ENCODE peak calls at places on chromosomes 5 and 9, in five cellular contexts. I, W, Y, L and A are unnamed samples. For H3K9me3, the result is how much of the 10 kb centered on the place peaks cover.

GRCh38 chr9:33734911-33735310 is 60.5 kb upstream of the PRSS3 start:
- DNase-seq in Y (no peak), I (no peak), W (no peak), L (peak), A (no peak)

GRCh38 chr9:107523539-107523938 is 34.0 kb upstream of the KLF4 start:
- DNase-seq in L (no peak), Y (no peak), I (no peak), W (no peak), A (no peak)

GRCh38 chr9:33289501-33289900 is 815 bp upstream of the NFX1 start:
- DNase-seq in W (no peak), L (no peak), I (no peak), Y (peak), A (no peak)

GRCh38 chr9:69753830-69754229 is 6.0 kb downstream of the PTAR1 start:
- DNase-seq in I (no peak), L (no peak), W (no peak), Y (no peak), A (no peak)

GRCh38 chr9:136840877-136841645 is 1.2 kb upstream of the AJM1 start:
- DNase-seq in W (no peak), L (peak), I (no peak), Y (peak), A (peak)

GRCh38 chr9:4717815-4718214 is 23.2 kb downstream of the AK3 start:
- DNase-seq in I (no peak), W (no peak), L (no peak), Y (no peak), A (no peak)

GRCh38 chr5:79193643-79194042 is 42.3 kb upstream of the JMY start:
- DNase-seq in W (no peak), Y (peak), L (peak), I (no peak), A (peak)

GRCh38 chr9:95147452-95147851 is 170.1 kb downstream of the FANCC start:
- DNase-seq in I (no peak), Y (peak), L (no peak), W (no peak), A (no peak)

GRCh38 chr5:15940905-15941304 is 238.7 kb downstream of the MARCHF11 start:
- DNase-seq in Y (no peak), W (no peak), I (no peak), L (no peak), A (no peak)

GRCh38 chr9:71269859-71270258 is 148.4 kb upstream of the TRPM3 start:
- DNase-seq in I (no peak), W (no peak), Y (no peak), L (no peak), A (no peak)

GRCh38 chr5:179393078-179393477 is 47.8 kb upstream of the ADAMTS2 start:
- DNase-seq in W (no peak), Y (peak), L (no peak), I (no peak), A (peak)

GRCh38 chr9:27474350-27474749 is 49.7 kb upstream of the IFNK start:
- DNase-seq in I (no peak), L (no peak), W (no peak), Y (no peak), A (no peak)

GRCh38 chr9:125407432-125407973 is 145.9 kb downstream of the GAPVD1 start:
- DNase-seq in W (no peak), Y (no peak), I (no peak), L (no peak), A (no peak)

GRCh38 chr5:146797683-146798082 is 80.9 kb downstream of the PPP2R2B start:
- DNase-seq in I (no peak), W (no peak), L (no peak), Y (no peak), A (no peak)

GRCh38 chr9:127558581-127559246 is 53.4 kb upstream of the STXBP1 start:
- DNase-seq in I (no peak), W (no peak), Y (peak), L (no peak), A (no peak)

GRCh38 chr5:125776656-125777055 is 646.6 kb upstream of the GRAMD2B start:
- DNase-seq in W (no peak), Y (no peak), I (no peak), L (no peak), A (no peak)

GRCh38 chr5:11387382-11387781 is 516.9 kb downstream of the CTNND2 start:
- DNase-seq in L (no peak), W (no peak), Y (no peak), I (no peak), A (no peak)

GRCh38 chr5:35324201-35324600 is 93.9 kb upstream of the PRLR start:
- DNase-seq in I (no peak), W (no peak), Y (no peak), L (no peak), A (no peak)

GRCh38 chr5:34001231-34001935 is 6.5 kb downstream of the AMACR start:
- DNase-seq in Y (peak), I (no peak), L (no peak), W (no peak), A (peak)

GRCh38 chr5:161691911-161692310 is 6.4 kb downstream of the GABRA6 start:
- DNase-seq in Y (no peak), I (no peak), W (no peak), L (no peak), A (no peak)

DNA sequence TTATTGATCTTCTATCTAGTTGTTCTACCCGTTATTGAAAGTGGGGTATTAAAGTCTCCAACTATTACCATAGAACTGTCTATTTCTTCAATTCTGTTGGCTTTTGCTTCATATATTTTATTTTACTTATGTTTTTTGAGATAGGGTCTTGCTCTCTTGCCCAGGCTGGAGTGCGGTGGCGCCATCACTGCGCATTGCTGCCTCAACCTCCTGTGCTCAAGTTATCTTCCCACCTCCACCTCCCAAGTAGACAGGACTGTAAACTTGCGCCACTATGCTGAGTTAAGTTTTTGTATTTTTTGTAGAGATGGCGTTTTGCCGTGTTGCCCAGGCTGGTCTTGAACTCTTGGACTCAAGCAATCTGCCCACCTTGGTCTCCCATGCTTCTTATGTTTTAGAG is 16.2 kb downstream of the SNAPC3 start:
- DNase-seq in W (no peak), I (no peak), Y (no peak), L (no peak), A (no peak)
- H3K9me3 ChIP-seq in W (under half), I (under half), Y (under half), L (under half), A (under half)

DNA sequence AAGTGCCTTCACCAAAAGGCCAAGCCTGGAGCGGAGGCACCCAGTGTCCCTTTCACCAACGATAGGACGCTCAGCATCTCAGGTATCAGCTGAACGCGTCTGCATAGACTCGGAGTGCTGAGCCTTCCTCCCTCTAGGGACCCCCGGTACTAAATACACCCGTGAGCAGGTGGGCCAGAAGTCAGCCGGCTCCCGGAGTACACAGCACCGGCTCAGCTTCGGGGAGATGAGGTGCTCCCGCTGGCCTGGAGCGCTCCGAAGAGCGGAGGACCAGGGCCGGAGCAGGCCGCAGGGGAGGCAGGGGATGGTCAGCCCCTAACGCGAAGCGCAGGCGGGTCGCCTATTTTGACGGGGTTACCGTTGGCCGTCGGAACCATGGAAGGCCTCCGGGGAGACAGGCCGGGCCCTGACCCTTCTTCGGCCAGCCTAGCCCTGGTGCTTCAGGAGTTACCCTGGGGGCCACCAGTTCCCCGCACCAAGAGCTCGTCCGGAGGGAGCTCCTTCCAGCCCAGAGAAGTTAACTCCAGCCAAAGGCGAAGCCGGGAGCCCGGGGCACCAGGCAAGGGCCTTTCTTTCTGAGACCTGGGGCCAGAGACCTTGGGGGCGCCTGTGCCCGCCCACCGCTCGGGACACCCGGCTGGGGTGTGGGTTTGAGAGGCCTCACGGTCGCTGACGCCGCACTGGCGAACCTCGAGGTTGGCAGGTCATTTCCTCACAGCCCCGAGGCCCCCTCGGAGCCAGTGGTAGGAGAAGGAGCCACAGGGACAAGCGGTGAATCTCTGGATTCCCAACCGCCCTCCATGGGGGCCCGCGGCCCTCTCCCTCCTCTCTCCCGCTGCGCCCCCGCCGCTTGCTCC is 3.3 kb upstream of the IRX4 start:
- DNase-seq in W (no peak), L (no peak), I (no peak), Y (no peak), A (no peak)
- TF ChIP-seq EZH2 in W (no peak), L (no peak), I (peak), Y (no peak), A (peak)

DNA sequence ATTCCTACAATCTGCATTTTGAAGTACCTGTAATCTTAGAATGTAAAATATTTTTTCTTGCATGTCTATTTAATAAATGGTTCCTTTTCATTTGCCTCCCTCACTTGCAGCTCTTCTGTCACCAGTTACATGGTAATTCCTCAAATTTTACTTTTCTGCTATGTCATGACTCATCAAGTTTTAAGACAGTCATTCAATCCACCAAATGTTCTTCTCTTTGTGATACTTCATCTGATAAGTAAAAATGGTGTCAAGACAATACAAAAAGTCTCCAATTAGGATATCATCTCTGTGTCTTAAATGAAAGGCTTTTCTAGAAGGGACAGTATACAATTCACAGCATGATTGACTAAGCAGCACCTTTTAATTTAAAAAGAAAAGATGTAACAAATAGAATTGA is 104.9 kb upstream of the FTMT start:
- DNase-seq in I (no peak), L (no peak), W (no peak), Y (no peak), A (no peak)
- H3K9me3 ChIP-seq in I (under half), L (under half), W (under half), Y (under half), A (under half)

DNA sequence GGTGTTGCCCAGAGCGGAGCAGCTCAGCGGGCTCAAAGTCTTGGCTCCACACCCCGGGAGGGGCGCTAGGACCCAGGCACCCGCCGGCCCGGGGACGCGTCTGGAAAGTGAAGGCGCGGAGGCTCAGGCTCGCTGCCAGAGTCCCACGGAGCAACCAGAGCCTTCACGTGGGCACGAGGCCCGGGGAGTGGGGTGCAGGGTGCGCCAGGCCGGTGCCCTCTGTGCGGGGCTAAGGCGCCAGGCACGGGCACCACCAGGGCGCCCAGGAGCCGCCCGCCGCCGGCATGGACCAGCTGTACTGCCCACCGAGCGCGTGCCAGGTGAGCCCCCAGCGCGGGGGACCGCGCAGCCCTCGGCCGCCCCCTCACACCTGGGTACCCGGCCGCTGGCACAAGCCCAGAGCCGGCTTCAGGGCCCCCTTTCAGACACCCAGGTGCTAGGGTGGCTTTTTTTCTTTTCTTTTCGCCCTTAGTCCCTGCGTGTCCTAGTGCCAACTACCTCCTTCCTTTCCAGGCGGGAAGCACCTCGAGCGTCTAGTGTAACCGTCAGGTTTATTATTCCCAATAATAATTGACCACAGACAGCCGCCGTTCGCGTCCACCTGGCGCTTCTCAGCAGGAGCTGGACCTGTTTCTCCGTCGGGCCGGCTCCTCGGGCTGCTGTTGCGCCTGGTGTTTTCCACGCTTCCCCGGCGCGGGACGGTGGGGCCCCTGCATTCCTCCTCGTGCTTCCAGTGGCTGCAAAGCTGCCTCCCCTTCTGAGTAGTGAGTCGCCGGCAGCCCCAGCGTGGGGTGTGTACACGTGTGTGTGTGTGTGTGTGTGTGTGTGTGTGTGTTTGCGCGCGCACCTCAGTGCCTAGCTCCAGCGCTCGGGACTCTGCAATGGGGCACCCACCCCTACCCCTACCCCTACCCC is 30.1 kb upstream of the PDE8B start:
- DNase-seq in Y (peak), I (no peak), W (no peak), L (no peak), A (no peak)
- TF ChIP-seq EZH2 in Y (no peak), I (peak), W (no peak), L (peak), A (no peak)

GRCh38 chr9:16794871-16795639 is 75.4 kb downstream of the BNC2 start:
- DNase-seq in W (no peak), L (no peak), Y (peak), I (no peak), A (peak)
- H3K9me3 ChIP-seq in W (under half), L (under half), Y (under half), I (under half), A (under half)

GRCh38 chr5:135822286-135822685 is 12.2 kb upstream of the SLC25A48 start:
- DNase-seq in Y (no peak), W (no peak), L (no peak), I (no peak), A (no peak)

GRCh38 chr5:135824541-135825041 is 9.9 kb upstream of the SLC25A48 start:
- DNase-seq in Y (no peak), L (no peak), I (no peak), W (no peak), A (no peak)

GRCh38 chr5:135822959-135823358 is 11.5 kb upstream of the SLC25A48 start:
- DNase-seq in Y (no peak), W (no peak), L (no peak), I (no peak), A (no peak)

GRCh38 chr5:135825373-135826220 is 8.9 kb upstream of the SLC25A48 start:
- DNase-seq in Y (no peak), W (no peak), I (no peak), L (no peak), A (no peak)

GRCh38 chr5:135823799-135824366 is 10.6 kb upstream of the SLC25A48 start:
- DNase-seq in I (no peak), Y (no peak), W (no peak), L (no peak), A (no peak)
- TF ChIP-seq EZH2 in I (no peak), Y (no peak), W (no peak), L (no peak), A (no peak)

GRCh38 chr9:138077126-138077525 is 199.5 kb downstream of the CACNA1B start:
- DNase-seq in Y (no peak), W (no peak), I (no peak), L (no peak), A (no peak)
- H3K9me3 ChIP-seq in Y (under half), W (under half), I (half or more), L (under half), A (under half)

GRCh38 chr9:130041648-130042405 is 1.2 kb downstream of the FNBP1 start:
- DNase-seq in I (no peak), L (no peak), W (no peak), Y (peak), A (peak)
- TF ChIP-seq EZH2 in I (peak), L (no peak), W (no peak), Y (no peak), A (no peak)

GRCh38 chr5:45893309-45893708 is 197.1 kb upstream of the HCN1 start:
- DNase-seq in L (no peak), I (no peak), Y (no peak), W (no peak), A (no peak)
- H3K9me3 ChIP-seq in L (under half), I (under half), Y (under half), W (under half), A (under half)